ENCODE peak calls at places on chromosome 1, in five cellular contexts. One of them, this sample, is unnamed.

GRCh38 chr1:2592672-2593071 is 6.1 kb downstream of the PRXL2B start:
- DNase-seq in stimulated activated CD4-positive, alpha-beta T cell treated with anti-CD3 and anti-CD28 coated beads, Interleukin-15, amount 100 ng/mL, for 1 hour: no peak
- DNase-seq in CD8-positive, alpha-beta T cell: no peak
- DNase-seq in RWPE1: no peak
- DNase-seq in EH: no peak
- DNase-seq in this sample: no peak

GRCh38 chr1:39128959-39129358 is 75.5 kb upstream of the MACF1 start:
- DNase-seq in CD8-positive, alpha-beta T cell: no peak
- DNase-seq in RWPE1: peak
- DNase-seq in stimulated activated CD4-positive, alpha-beta T cell treated with anti-CD3 and anti-CD28 coated beads, Interleukin-15, amount 100 ng/mL, for 1 hour: no peak
- DNase-seq in EH: no peak
- DNase-seq in this sample: no peak

GRCh38 chr1:48619529-48619928 is 147.5 kb upstream of the SPATA6 start:
- DNase-seq in CD8-positive, alpha-beta T cell: no peak
- DNase-seq in EH: peak
- DNase-seq in RWPE1: peak
- DNase-seq in stimulated activated CD4-positive, alpha-beta T cell treated with anti-CD3 and anti-CD28 coated beads, Interleukin-15, amount 100 ng/mL, for 1 hour: no peak
- DNase-seq in this sample: no peak

GRCh38 chr1:28143496-28144202 is 32.8 kb downstream of the PTAFR start:
- DNase-seq in CD8-positive, alpha-beta T cell: no peak
- DNase-seq in EH: no peak
- DNase-seq in RWPE1: no peak
- DNase-seq in stimulated activated CD4-positive, alpha-beta T cell treated with anti-CD3 and anti-CD28 coated beads, Interleukin-15, amount 100 ng/mL, for 1 hour: no peak
- DNase-seq in this sample: no peak

GRCh38 chr1:171635661-171636060 is 13.6 kb downstream of the MYOCOS start:
- DNase-seq in stimulated activated CD4-positive, alpha-beta T cell treated with anti-CD3 and anti-CD28 coated beads, Interleukin-15, amount 100 ng/mL, for 1 hour: no peak
- DNase-seq in EH: no peak
- DNase-seq in RWPE1: no peak
- DNase-seq in CD8-positive, alpha-beta T cell: no peak
- DNase-seq in this sample: no peak

GRCh38 chr1:46173361-46173856 is 1.5 kb upstream of the TSPAN1 start:
- DNase-seq in EH: peak
- DNase-seq in stimulated activated CD4-positive, alpha-beta T cell treated with anti-CD3 and anti-CD28 coated beads, Interleukin-15, amount 100 ng/mL, for 1 hour: no peak
- DNase-seq in CD8-positive, alpha-beta T cell: no peak
- DNase-seq in RWPE1: no peak
- DNase-seq in this sample: no peak

GRCh38 chr1:186957339-186957738 is 128.6 kb downstream of the PLA2G4A start:
- DNase-seq in RWPE1: no peak
- DNase-seq in stimulated activated CD4-positive, alpha-beta T cell treated with anti-CD3 and anti-CD28 coated beads, Interleukin-15, amount 100 ng/mL, for 1 hour: no peak
- DNase-seq in EH: no peak
- DNase-seq in CD8-positive, alpha-beta T cell: no peak
- DNase-seq in this sample: no peak

GRCh38 chr1:43241352-43241953 is 28.3 kb upstream of the TMEM125 start:
- DNase-seq in CD8-positive, alpha-beta T cell: no peak
- DNase-seq in EH: peak
- DNase-seq in stimulated activated CD4-positive, alpha-beta T cell treated with anti-CD3 and anti-CD28 coated beads, Interleukin-15, amount 100 ng/mL, for 1 hour: no peak
- DNase-seq in RWPE1: peak
- DNase-seq in this sample: no peak

GRCh38 chr1:201111156-201111555 is 1.1 kb downstream of the CACNA1S start:
- DNase-seq in RWPE1: no peak
- DNase-seq in EH: no peak
- DNase-seq in stimulated activated CD4-positive, alpha-beta T cell treated with anti-CD3 and anti-CD28 coated beads, Interleukin-15, amount 100 ng/mL, for 1 hour: no peak
- DNase-seq in CD8-positive, alpha-beta T cell: no peak
- DNase-seq in this sample: no peak

GRCh38 chr1:8457771-8458409 is 140.0 kb downstream of the SLC45A1 start:
- DNase-seq in stimulated activated CD4-positive, alpha-beta T cell treated with anti-CD3 and anti-CD28 coated beads, Interleukin-15, amount 100 ng/mL, for 1 hour: no peak
- DNase-seq in RWPE1: no peak
- DNase-seq in EH: no peak
- DNase-seq in CD8-positive, alpha-beta T cell: no peak
- DNase-seq in this sample: no peak

This sample was measured in esophagus squamous epithelium.